ENCODE peak calls at places on chromosome 15, in four cellular contexts. M is fibroblast of lung, N is astrocyte of the spinal cord, L is kidney. I is an unnamed sample.

GRCh38 chr15:55168350-55168974 is 28.3 kb downstream of the RSL24D1 start:
- DNase-seq in M (peak), L (no peak), N (peak), I (no peak)

GRCh38 chr15:44666208-44667038 is 3.0 kb upstream of the SPG11 start:
- DNase-seq in L (no peak), N (no peak), M (no peak), I (no peak)

GRCh38 chr15:86892774-86893449 is 813.2 kb downstream of the AGBL1 start:
- DNase-seq in N (peak), L (no peak), M (peak), I (no peak)

GRCh38 chr15:82030191-82030590 is 15.6 kb downstream of the MEX3B start:
- DNase-seq in L (no peak), M (no peak), N (no peak), I (no peak)

GRCh38 chr15:61746589-61746988 is 313.7 kb downstream of the VPS13C start:
- DNase-seq in N (no peak), M (no peak), L (no peak), I (no peak)

GRCh38 chr15:88959445-88959844 is 46.3 kb upstream of the MFGE8 start:
- DNase-seq in N (no peak), L (no peak), M (no peak), I (no peak)

GRCh38 chr15:62417444-62417843 is 252.4 kb upstream of the C2CD4B start:
- DNase-seq in M (peak), N (peak), L (no peak), I (no peak)

GRCh38 chr15:34349769-34350168 is 6.7 kb downstream of the NUTM1 start:
- DNase-seq in L (no peak), N (no peak), M (no peak), I (no peak)

GRCh38 chr15:31262901-31263671 is 63.5 kb upstream of the KLF13 start:
- DNase-seq in M (peak), L (peak), N (no peak), I (peak)

GRCh38 chr15:65533057-65533752 is 2.9 kb downstream of the HACD3 start:
- DNase-seq in M (no peak), L (no peak), N (no peak), I (no peak)

GRCh38 chr15:62067448-62068044 is 769 bp downstream of the C2CD4A start:
- DNase-seq in M (peak), L (peak), N (no peak), I (no peak)

GRCh38 chr15:61457050-61457733 is 228.1 kb upstream of the RORA start:
- DNase-seq in L (no peak), N (no peak), M (no peak), I (no peak)

GRCh38 chr15:37891754-37892368 is 42.6 kb upstream of the TMCO5A start:
- DNase-seq in N (peak), L (no peak), M (peak), I (no peak)

GRCh38 chr15:62901916-62902554 is 140.5 kb upstream of the TPM1 start:
- DNase-seq in M (no peak), L (no peak), N (no peak), I (no peak)

GRCh38 chr15:88609344-88609743 is 11.8 kb upstream of the AEN start:
- DNase-seq in L (no peak), M (no peak), N (no peak), I (no peak)

GRCh38 chr15:50051811-50052419 is 67.1 kb downstream of the ATP8B4 start:
- DNase-seq in M (peak), N (peak), L (no peak), I (no peak)

GRCh38 chr15:64828985-64829384 is 3.5 kb upstream of the PIF1 start:
- DNase-seq in L (no peak), N (no peak), M (peak), I (no peak)

GRCh38 chr15:60338810-60339209 is 59.0 kb downstream of the ANXA2 start:
- DNase-seq in N (no peak), L (no peak), M (no peak), I (no peak)

GRCh38 chr15:32990071-32990470 is 204.4 kb downstream of the FMN1 start:
- DNase-seq in L (no peak), M (peak), N (no peak), I (no peak)

GRCh38 chr15:41104234-41104633 is 11.8 kb downstream of the INO80 start:
- DNase-seq in N (peak), M (peak), L (no peak), I (no peak)

GRCh38 chr15:52005748-52006701 is 13.0 kb upstream of the MAPK6 start:
- DNase-seq in L (no peak), N (peak), M (peak), I (no peak)

GRCh38 chr15:28094732-28095521 is 4.2 kb downstream of the OCA2 start:
- DNase-seq in L (peak), N (no peak), M (no peak), I (no peak)

GRCh38 chr15:75721462-75721922 is 8.8 kb upstream of the CSPG4 start:
- DNase-seq in M (no peak), L (peak), N (no peak), I (no peak)

GRCh38 chr15:90187257-90187868 is 13.8 kb upstream of the SEMA4B start:
- DNase-seq in M (no peak), N (no peak), L (no peak), I (no peak)

GRCh38 chr15:64599716-64600115 is 139.3 kb downstream of the ZNF609 start:
- DNase-seq in M (peak), N (peak), L (no peak), I (no peak)

GRCh38 chr15:82183121-82184031 is 79.2 kb downstream of the EFL1 start:
- DNase-seq in N (peak), L (no peak), M (peak), I (no peak)

GRCh38 chr15:73630796-73631471 is 2.3 kb downstream of the NPTN start:
- DNase-seq in L (no peak), N (no peak), M (no peak), I (no peak)

GRCh38 chr15:67829647-67830504 is 4.6 kb downstream of the SKOR1 start:
- DNase-seq in L (peak), M (no peak), N (no peak), I (no peak)

GRCh38 chr15:49506341-49506740 is 83.3 kb downstream of the FGF7 start:
- DNase-seq in M (no peak), N (no peak), L (no peak), I (no peak)

GRCh38 chr15:41013698-41014414 is 60.6 kb downstream of the CHAC1 start:
- DNase-seq in L (no peak), N (no peak), M (no peak), I (no peak)

GRCh38 chr15:73851679-73852078 is 21.7 kb upstream of the TBC1D21 start:
- DNase-seq in L (no peak), M (peak), N (peak), I (no peak)

DNA sequence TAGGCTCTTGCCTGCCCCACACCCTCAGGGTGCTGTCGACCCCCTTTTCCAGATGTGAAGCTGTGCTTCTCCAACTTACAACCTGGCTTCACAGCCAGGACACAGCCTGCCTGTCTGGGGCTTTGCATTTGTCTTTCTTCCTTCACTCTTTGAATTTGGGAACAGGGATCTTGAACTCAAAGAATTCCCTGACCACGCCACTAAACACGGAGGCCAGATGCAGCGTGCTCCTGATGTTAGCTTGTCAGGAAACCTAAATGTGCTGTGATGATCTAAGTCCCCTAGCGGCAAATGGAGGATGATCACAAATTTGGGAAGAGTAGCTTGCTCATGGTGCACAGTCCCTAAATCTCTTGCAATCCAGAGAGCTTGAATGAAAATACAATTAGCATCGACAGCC is 244.8 kb upstream of the RGMA start:
- DNase-seq in N (no peak), L (no peak), M (no peak), I (no peak)
- TF ChIP-seq CTCF in N (no peak), L (no peak), M (no peak), I (peak)

DNA sequence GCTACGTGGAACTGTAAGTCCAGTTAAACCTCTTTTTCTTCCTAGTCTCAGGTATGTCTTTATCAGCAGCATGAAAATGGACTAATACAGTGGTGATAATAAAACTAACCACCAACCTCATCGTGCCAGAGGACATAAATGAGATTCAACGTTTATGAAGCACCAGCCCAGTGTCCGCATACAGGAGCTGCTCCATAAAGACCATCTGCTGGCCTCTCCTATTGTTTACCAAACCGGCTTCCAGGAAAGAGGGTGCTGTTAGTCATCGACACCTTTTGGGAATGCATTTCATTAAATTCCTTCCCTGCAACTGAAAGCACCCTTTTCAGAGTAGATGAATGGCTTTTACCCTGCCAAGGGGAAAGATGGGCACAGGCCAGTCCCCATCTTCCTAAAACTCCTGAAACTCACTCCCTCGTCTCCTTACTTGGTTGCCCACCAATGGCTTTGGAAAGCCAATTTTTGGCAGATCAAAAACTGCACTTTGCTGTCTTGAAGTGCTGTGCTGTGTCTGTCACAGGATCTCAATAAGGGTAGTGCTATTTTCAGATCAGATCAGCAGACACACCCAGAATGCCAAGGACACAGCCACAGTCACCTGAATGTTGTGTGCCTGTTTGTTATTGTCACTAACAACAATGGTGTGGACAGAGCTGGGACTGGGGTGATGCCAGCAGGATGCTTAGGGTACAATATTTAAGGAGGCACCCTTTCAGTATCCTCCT is 122.2 kb downstream of the AQP9 start:
- DNase-seq in N (no peak), M (peak), L (no peak), I (no peak)
- TF ChIP-seq CTCF in N (no peak), M (no peak), L (no peak), I (no peak)

DNA sequence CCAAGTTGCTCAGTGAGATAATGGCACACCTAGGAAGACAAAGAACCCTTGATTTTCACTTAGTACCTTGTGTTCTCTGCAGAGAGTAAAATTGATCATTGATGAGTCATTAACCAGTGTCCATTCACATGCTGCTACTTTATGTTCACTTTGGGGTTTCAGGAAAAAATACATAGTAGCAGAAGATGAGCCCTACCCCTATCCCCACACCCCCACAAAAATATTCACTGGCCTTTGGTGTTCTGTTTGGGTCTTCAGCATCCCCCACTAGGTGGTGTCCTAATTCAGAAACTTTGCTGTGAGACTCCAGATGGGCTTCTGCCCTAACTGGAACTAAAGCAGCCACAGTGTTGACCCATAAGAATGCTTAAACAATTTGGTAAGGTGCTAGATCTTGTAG is 178.8 kb downstream of the KLHL25 start:
- DNase-seq in M (peak), L (no peak), N (peak), I (no peak)
- TF ChIP-seq CTCF in M (peak), L (peak), N (peak), I (peak)

DNA sequence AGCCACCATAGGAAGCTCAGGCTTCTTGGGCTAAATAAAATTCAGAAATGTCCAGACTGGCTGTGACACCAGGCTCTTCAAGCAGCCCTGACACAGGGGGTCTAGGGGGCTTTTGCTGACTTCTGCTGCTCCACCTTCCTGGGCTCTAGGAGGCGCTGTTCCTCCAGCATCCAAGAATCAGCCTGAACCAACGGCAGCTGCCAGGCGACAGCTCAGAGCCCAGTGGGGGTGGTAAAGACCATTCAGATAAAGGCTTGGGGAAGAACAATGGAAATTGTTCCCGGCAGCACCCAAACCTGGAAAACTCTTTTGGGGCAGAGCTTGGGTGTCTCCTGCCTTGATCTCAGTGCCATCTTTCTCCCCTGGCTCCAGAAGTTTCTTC is 21.6 kb upstream of the PSTPIP1 start:
- DNase-seq in L (no peak), M (peak), N (no peak), I (no peak)
- TF ChIP-seq CTCF in L (peak), M (peak), N (peak), I (peak)

GRCh38 chr15:95024388-95024787 is 793.0 kb downstream of the MCTP2 start:
- DNase-seq in L (no peak), N (peak), M (peak), I (no peak)
- TF ChIP-seq CTCF in L (no peak), N (peak), M (peak), I (peak)